ENCODE peak calls at places on chromosomes 2 and 18, in nine cellular contexts. I is A549; L is NCI-H774; C is neuronal stem cell; M is cardiac fibroblast; T is kidney tubule cell; J is GOT3; G is effector CD4-positive, alpha-beta T cell; Q is stimulated activated CD4-positive, alpha-beta T cell treated with anti-CD3 and anti-CD28 coated beads, Interleukin-4, amount 100 ng/mL, for 48 hours. P is an unnamed sample.

GRCh38 chr18:2971741-2972552 is 41.0 kb downstream of the LPIN2 start:
- DNase-seq in Q (no peak), G (peak), T (peak), L (no peak), I (no peak), C (no peak), M (no peak), J (no peak), P (no peak)

GRCh38 chr18:47898055-47898454 is 32.4 kb downstream of the SMAD2 start:
- DNase-seq in T (no peak), G (no peak), C (no peak), J (no peak), M (no peak), L (no peak), Q (no peak), I (no peak), P (no peak)

GRCh38 chr18:71673954-71674353 is 870.2 kb downstream of the CBLN2 start:
- DNase-seq in Q (no peak), T (no peak), G (no peak), C (no peak), J (no peak), M (no peak), L (no peak), I (no peak), P (no peak)

GRCh38 chr2:42840141-42840540 is 47.8 kb upstream of the HAAO start:
- DNase-seq in M (peak), G (no peak), Q (no peak), C (no peak), T (no peak), L (no peak), J (no peak), I (no peak), P (no peak)

GRCh38 chr2:48400553-48401179 is 129.3 kb upstream of the STON1 start:
- DNase-seq in C (no peak), I (no peak), L (no peak), J (no peak), Q (no peak), T (no peak), G (no peak), M (no peak), P (no peak)

GRCh38 chr18:43893001-43893637 is 615.8 kb upstream of the SYT4 start:
- DNase-seq in Q (no peak), L (no peak), M (peak), J (no peak), G (no peak), T (peak), C (no peak), I (no peak), P (no peak)

GRCh38 chr2:96863575-96864342 is 5.9 kb upstream of the ANKRD39 start:
- DNase-seq in J (no peak), M (no peak), L (no peak), I (no peak), T (no peak), G (no peak), Q (no peak), C (no peak), P (no peak)

GRCh38 chr2:129847043-129847442 is 132.4 kb upstream of the RAB6C start:
- DNase-seq in T (no peak), Q (no peak), I (no peak), M (no peak), G (no peak), C (no peak), L (no peak), J (no peak), P (no peak)

GRCh38 chr2:39902103-39902502 is 123.0 kb upstream of the THUMPD2 start:
- DNase-seq in M (peak), C (no peak), I (no peak), T (peak), G (no peak), Q (no peak), L (no peak), J (no peak), P (no peak)

GRCh38 chr2:115603285-115603684 is 1160.8 kb downstream of the DPP10 start:
- DNase-seq in G (no peak), L (no peak), J (no peak), C (no peak), I (no peak), T (no peak), M (no peak), Q (no peak), P (no peak)